ENCODE peak calls at places on chromosome 17, in seven cellular contexts. B is heart left ventricle, E is iPS-NIHi11, Y is fibroblast of the aortic adventitia, M is NCI-H345, I is colonic mucosa, V is COR-L47. Q is an unnamed sample.

GRCh38 chr17:81160306-81160705 is 5.0 kb upstream of the PVALEF start:
- DNase-seq in Y (no peak), B (peak; percentile 69), M (no peak), V (no peak), I (no peak), E (no peak), Q (no peak)

GRCh38 chr17:67245694-67246397 is 850 bp upstream of the HELZ start:
- DNase-seq in B (peak; percentile 31), E (peak; percentile 82), V (peak; percentile 4), I (peak; percentile 56), Y (no peak), M (peak; percentile 35), Q (no peak)

GRCh38 chr17:56165017-56165720 is 11.9 kb downstream of the ANKFN1 start:
- DNase-seq in V (no peak), E (no peak), B (no peak), Y (peak; percentile 45), M (no peak), I (no peak), Q (no peak)

GRCh38 chr17:39548494-39548893 is 59.2 kb downstream of the NEUROD2 start:
- DNase-seq in M (no peak), E (no peak), Y (peak; percentile 31), V (no peak), I (no peak), B (peak; percentile 66), Q (no peak)

GRCh38 chr17:19404264-19404663 is 6.8 kb upstream of the RNF112 start:
- DNase-seq in V (no peak), E (no peak), B (no peak), Y (no peak), I (no peak), M (no peak), Q (no peak)

GRCh38 chr17:19646788-19647696 is 1.5 kb upstream of the ALDH3A2 start:
- DNase-seq in Y (peak; percentile 36), B (no peak), M (peak; percentile 34), I (peak; percentile 40), V (no peak), E (no peak), Q (no peak)

GRCh38 chr17:1438593-1439083 is 17.4 kb downstream of the CRK start:
- DNase-seq in M (no peak), B (peak; percentile 16), V (no peak), I (no peak), E (no peak), Y (peak; percentile 55), Q (peak; percentile 39)

GRCh38 chr17:73013816-73014663 is 78.4 kb downstream of the SLC39A11 start:
- DNase-seq in I (no peak), V (no peak), B (no peak), M (peak; percentile 72), Y (no peak), E (peak; percentile 25), Q (no peak)

GRCh38 chr17:76948726-76949342 is 80.6 kb downstream of the MGAT5B start:
- DNase-seq in M (no peak), B (no peak), V (no peak), I (no peak), Y (no peak), E (no peak), Q (no peak)

GRCh38 chr17:44307387-44308186 is 814 bp upstream of the RUNDC3A start:
- DNase-seq in V (peak; percentile 45), M (peak; percentile 69), Y (peak; percentile 37), I (no peak), B (peak; percentile 50), E (peak; percentile 86), Q (no peak)

GRCh38 chr17:64662774-64663367 is 764 bp upstream of the SMURF2 start:
- DNase-seq in M (no peak), I (no peak), V (peak; percentile 37), B (no peak), Y (no peak), E (no peak), Q (no peak)

GRCh38 chr17:6505425-6506142 is 50.8 kb downstream of the PITPNM3 start:
- DNase-seq in I (no peak), E (no peak), V (no peak), Y (peak; percentile 59), B (no peak), M (no peak), Q (no peak)

Q was measured in GM04503.